ENCODE peak calls at places on chromosomes 5 and 9, in four cellular contexts. One of them, this sample, is unnamed.
A peak's percentile ranks its signal among the peaks of the same experiment; 100 is the strongest.

GRCh38 chr9:77960356-77961153 is 71.1 kb downstream of the GNAQ start:
- DNase-seq in Caco-2: no peak
- DNase-seq in OCI-LY7: no peak
- DNase-seq in fibroblast of lung: peak; percentile 15
- DNase-seq in this sample: no peak

GRCh38 chr5:138336952-138337684 is 948 bp upstream of the FAM53C start:
- DNase-seq in Caco-2: no peak
- DNase-seq in OCI-LY7: no peak
- DNase-seq in fibroblast of lung: peak; percentile 75
- DNase-seq in this sample: no peak

GRCh38 chr5:155085282-155085990 is 71.9 kb downstream of the KIF4B start:
- DNase-seq in Caco-2: no peak
- DNase-seq in OCI-LY7: no peak
- DNase-seq in fibroblast of lung: peak; percentile 12
- DNase-seq in this sample: no peak

GRCh38 chr5:134554319-134555222 is 29.1 kb downstream of the JADE2 start:
- DNase-seq in Caco-2: no peak
- DNase-seq in OCI-LY7: peak; percentile 60
- DNase-seq in fibroblast of lung: peak; percentile 86
- DNase-seq in this sample: no peak

GRCh38 chr5:127876384-127876783 is 173.2 kb downstream of the CCDC192 start:
- DNase-seq in Caco-2: no peak
- DNase-seq in OCI-LY7: no peak
- DNase-seq in fibroblast of lung: peak; percentile 29
- DNase-seq in this sample: peak; percentile 78

GRCh38 chr9:97594414-97594921 is 38.7 kb downstream of the TSTD2 start:
- DNase-seq in Caco-2: no peak
- DNase-seq in OCI-LY7: no peak
- DNase-seq in fibroblast of lung: no peak
- DNase-seq in this sample: no peak

GRCh38 chr5:76273491-76273890 is 129.6 kb upstream of the IQGAP2 start:
- DNase-seq in Caco-2: no peak
- DNase-seq in OCI-LY7: no peak
- DNase-seq in fibroblast of lung: no peak
- DNase-seq in this sample: no peak

GRCh38 chr5:107617052-107617451 is 53.7 kb downstream of the EFNA5 start:
- DNase-seq in Caco-2: no peak
- DNase-seq in OCI-LY7: no peak
- DNase-seq in fibroblast of lung: no peak
- DNase-seq in this sample: no peak

GRCh38 chr9:88303785-88304495 is 84.3 kb upstream of the SPIN1 start:
- DNase-seq in Caco-2: no peak
- DNase-seq in OCI-LY7: no peak
- DNase-seq in fibroblast of lung: peak; percentile 76
- DNase-seq in this sample: no peak

GRCh38 chr9:33117306-33117705 is 40.8 kb upstream of the SMU1 start:
- DNase-seq in Caco-2: no peak
- DNase-seq in OCI-LY7: no peak
- DNase-seq in fibroblast of lung: peak; percentile 78
- DNase-seq in this sample: no peak

GRCh38 chr9:114769664-114770063 is 36.2 kb downstream of the TNFSF15 start:
- DNase-seq in Caco-2: no peak
- DNase-seq in OCI-LY7: no peak
- DNase-seq in fibroblast of lung: peak; percentile 69
- DNase-seq in this sample: no peak

GRCh38 chr9:13800776-13801175 is 513.2 kb downstream of the NFIB start:
- DNase-seq in Caco-2: no peak
- DNase-seq in OCI-LY7: no peak
- DNase-seq in fibroblast of lung: no peak
- DNase-seq in this sample: no peak

GRCh38 chr5:53877243-53877642 is 316.8 kb downstream of the NDUFS4 start:
- DNase-seq in Caco-2: no peak
- DNase-seq in OCI-LY7: no peak
- DNase-seq in fibroblast of lung: peak; percentile 83
- DNase-seq in this sample: no peak

GRCh38 chr5:35009059-35009458 is 38.7 kb downstream of the AGXT2 start:
- DNase-seq in Caco-2: no peak
- DNase-seq in OCI-LY7: no peak
- DNase-seq in fibroblast of lung: no peak
- DNase-seq in this sample: no peak

GRCh38 chr5:80109549-80110478 is 74.7 kb downstream of the THBS4 start:
- DNase-seq in Caco-2: no peak
- DNase-seq in OCI-LY7: no peak
- DNase-seq in fibroblast of lung: no peak
- DNase-seq in this sample: no peak

GRCh38 chr5:82812575-82812974 is 264.6 kb downstream of the TMEM167A start:
- DNase-seq in Caco-2: no peak
- DNase-seq in OCI-LY7: no peak
- DNase-seq in fibroblast of lung: peak; percentile 47
- DNase-seq in this sample: no peak

DNA sequence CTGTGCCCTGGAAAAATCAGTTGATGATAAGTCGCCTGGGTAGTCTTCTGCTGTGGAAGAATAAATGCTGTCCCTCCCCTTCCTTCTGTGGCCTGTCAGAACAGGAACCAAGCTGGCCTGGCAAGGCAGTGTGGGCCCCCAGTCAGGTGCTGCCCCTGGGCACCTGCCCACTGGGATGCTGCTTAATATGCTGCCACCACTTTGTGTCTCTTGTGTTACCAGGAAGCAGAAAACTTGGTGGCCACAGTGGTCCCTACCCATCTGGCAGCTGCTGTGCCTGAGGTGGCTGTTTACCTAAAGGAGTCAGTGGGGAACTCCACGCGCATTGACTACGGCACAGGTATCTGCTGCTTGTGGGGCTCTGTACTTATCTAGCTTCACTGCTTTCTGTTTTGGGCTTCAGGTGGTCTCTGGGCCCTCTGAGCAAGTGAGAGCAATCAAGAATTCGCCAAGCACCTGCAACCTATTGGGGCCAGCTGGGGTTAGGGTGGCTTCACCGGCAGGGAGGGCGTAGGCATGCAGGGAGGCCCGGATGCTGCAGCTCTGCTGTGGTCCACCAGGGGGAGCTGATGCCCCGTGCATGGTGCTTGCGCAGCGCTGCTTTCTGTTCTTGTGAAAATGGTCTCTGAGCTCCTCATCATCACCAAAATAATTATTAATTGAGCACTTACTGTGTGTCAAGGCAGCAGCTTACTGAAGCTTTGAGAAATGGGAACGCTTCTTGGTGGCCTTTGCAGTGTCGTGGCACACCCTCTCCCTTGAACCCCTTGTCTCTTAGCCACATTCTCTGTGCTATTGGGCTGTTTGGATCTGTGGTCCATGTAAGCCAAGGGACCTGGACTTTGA is 20.3 kb downstream of the PTPA start:
- DNase-seq in Caco-2: peak; percentile 71
- DNase-seq in OCI-LY7: peak; percentile 73
- DNase-seq in fibroblast of lung: peak; percentile 41
- DNase-seq in this sample: no peak
- H3K36me3 ChIP-seq in Caco-2: peaks cover 3% of the 10 kb centered on the region
- H3K36me3 ChIP-seq in OCI-LY7: peaks cover 72% of the 10 kb centered on the region
- H3K36me3 ChIP-seq in fibroblast of lung: peaks cover 12% of the 10 kb centered on the region
- H3K36me3 ChIP-seq in this sample: no peaks in the 10 kb centered on the region

GRCh38 chr9:134283692-134284265 is 42.5 kb upstream of the RXRA start:
- DNase-seq in Caco-2: no peak
- DNase-seq in OCI-LY7: no peak
- DNase-seq in fibroblast of lung: no peak
- DNase-seq in this sample: no peak
- H3K4me3 ChIP-seq in Caco-2: no peak overlapping the region
- H3K4me3 ChIP-seq in OCI-LY7: no peak overlapping the region
- H3K4me3 ChIP-seq in fibroblast of lung: no peak overlapping the region
- H3K4me3 ChIP-seq in this sample: no peak overlapping the region

GRCh38 chr5:65050826-65051498 is 282.2 kb downstream of the CWC27 start:
- DNase-seq in Caco-2: no peak
- DNase-seq in OCI-LY7: no peak
- DNase-seq in fibroblast of lung: no peak
- DNase-seq in this sample: no peak
- TF ChIP-seq CTCF in Caco-2: no peak
- TF ChIP-seq CTCF in OCI-LY7: no peak
- TF ChIP-seq CTCF in fibroblast of lung: no peak
- TF ChIP-seq CTCF in this sample: no peak

DNA sequence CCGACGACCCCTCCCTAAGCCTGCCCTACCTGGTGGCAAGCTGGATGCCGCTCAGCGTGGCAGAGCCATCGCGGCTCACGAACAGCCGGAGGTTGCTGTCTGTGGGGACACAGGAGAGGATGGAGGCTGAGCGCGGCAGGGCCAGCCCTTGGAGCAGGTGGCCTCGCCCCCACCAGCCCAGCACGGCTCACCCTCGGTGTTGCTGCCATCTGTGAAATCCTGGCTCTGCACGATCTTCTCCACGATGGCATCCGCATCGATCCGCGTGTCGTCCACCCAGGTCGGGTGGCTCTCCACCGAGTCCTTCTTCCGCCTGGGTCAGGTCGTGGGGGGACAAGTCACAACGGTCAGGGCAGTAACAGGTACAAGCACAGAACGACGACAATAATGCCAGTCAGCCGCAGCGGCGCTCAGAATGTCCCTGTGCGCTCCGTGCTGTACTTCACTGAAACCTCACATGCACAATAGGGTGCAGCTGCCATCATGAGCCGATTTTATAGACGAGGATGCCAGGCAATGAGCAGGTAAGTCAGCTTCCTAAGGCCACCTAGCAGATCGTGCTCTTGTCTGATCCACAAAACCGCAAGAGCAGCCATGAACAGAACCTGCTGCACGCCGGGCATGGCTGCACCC is 7.0 kb upstream of the DPM2 start:
- DNase-seq in Caco-2: no peak
- DNase-seq in OCI-LY7: no peak
- DNase-seq in fibroblast of lung: no peak
- DNase-seq in this sample: no peak
- H3K36me3 ChIP-seq in Caco-2: peaks cover 6% of the 10 kb centered on the region
- H3K36me3 ChIP-seq in OCI-LY7: peaks cover 94% of the 10 kb centered on the region
- H3K36me3 ChIP-seq in fibroblast of lung: peaks cover 12% of the 10 kb centered on the region
- H3K36me3 ChIP-seq in this sample: no peaks in the 10 kb centered on the region